ENCODE peak calls at places on chromosomes 3 and 15, in six cellular contexts. Q is stimulated activated CD8-positive, alpha-beta memory T cell treated with anti-CD3 and anti-CD28 coated beads, Interleukin-15, amount 100 ng/mL, for 4 hours; F is AG09319; R is body of pancreas; T is Ammon's horn; N is keratinocyte. K is an unnamed sample.

GRCh38 chr15:68334661-68335124 is 57.1 kb downstream of the FEM1B start:
- DNase-seq in N (no peak), F (peak; percentile 19), R (no peak), T (no peak), Q (no peak), K (no peak)

GRCh38 chr3:181487236-181487978 is 224.3 kb upstream of the SOX2 start:
- DNase-seq in N (no peak), T (no peak), R (no peak), F (no peak), Q (no peak), K (no peak)

GRCh38 chr3:26622634-26623408 is at the start of gene LRRC3B:
- DNase-seq in N (no peak), F (no peak), R (no peak), T (peak; percentile 70), Q (no peak), K (no peak)

GRCh38 chr15:39041979-39042485 is 477.4 kb upstream of the RASGRP1 start:
- DNase-seq in R (no peak), T (no peak), Q (no peak), N (no peak), F (no peak), K (no peak)

GRCh38 chr15:82788496-82788895 is 17.4 kb downstream of the FSD2 start:
- DNase-seq in T (no peak), F (no peak), Q (no peak), N (no peak), R (no peak), K (no peak)

GRCh38 chr3:67719333-67719732 is 64.9 kb upstream of the SUCLG2 start:
- DNase-seq in F (no peak), Q (no peak), N (no peak), R (no peak), T (no peak), K (no peak)

GRCh38 chr3:178719036-178719635 is 182.9 kb downstream of the KCNMB2 start:
- DNase-seq in F (no peak), R (no peak), N (no peak), Q (no peak), T (no peak), K (no peak)

GRCh38 chr15:97023131-97023844 is 692.8 kb downstream of the NR2F2 start:
- DNase-seq in Q (no peak), R (no peak), N (no peak), F (no peak), T (no peak), K (no peak)

GRCh38 chr3:42254566-42254965 is 11.4 kb downstream of the CCK start:
- DNase-seq in R (no peak), T (no peak), Q (no peak), F (no peak), N (no peak), K (peak; percentile 81)